ENCODE peak calls at places on chromosomes 5 and 9, in five cellular contexts. L, R, N, I and H are unnamed samples.
A peak's percentile ranks its signal among the peaks of the same experiment; 100 is the strongest.

GRCh38 chr9:114769664-114770063 is 36.2 kb downstream of the TNFSF15 start:
- ATAC-seq in I (peak; percentile 40), R (no peak), N (no peak), L (no peak), H (peak; percentile 45)

GRCh38 chr9:129013674-129014073 is 14.5 kb downstream of the SH3GLB2 start:
- ATAC-seq in R (no peak), I (no peak), N (no peak), L (no peak), H (no peak)

GRCh38 chr9:123940721-123941534 is 11.0 kb upstream of the DENND1A start:
- ATAC-seq in I (peak; percentile 83), N (peak; percentile 27), L (no peak), R (no peak), H (peak; percentile 80)

GRCh38 chr5:125232779-125233230 is 486.4 kb upstream of the ZNF608 start:
- ATAC-seq in L (no peak), I (no peak), N (no peak), R (no peak), H (no peak)

GRCh38 chr5:75389430-75389829 is 52.4 kb downstream of the HMGCR start:
- ATAC-seq in R (no peak), N (peak; percentile 85), L (no peak), I (peak; percentile 87), H (peak; percentile 99)

GRCh38 chr5:109907751-109908150 is 218.0 kb downstream of the MAN2A1 start:
- ATAC-seq in N (no peak), I (no peak), R (no peak), L (no peak), H (no peak)

GRCh38 chr9:128683340-128684064 is 5.5 kb upstream of the SET start:
- ATAC-seq in N (peak; percentile 12), R (no peak), I (no peak), L (no peak), H (peak; percentile 25)

GRCh38 chr9:121984726-121985402 is 108.2 kb downstream of the TTLL11 start:
- ATAC-seq in N (no peak), L (no peak), I (no peak), R (no peak), H (no peak)